ENCODE peak calls at places on chromosomes 1 and 21, in nine cellular contexts. H is OCI-LY7, P is WERI-Rb-1, X is mammary epithelial cell, U is GM12865, S is cardiac muscle cell, F is cardiac fibroblast, V is H1, B is heart left ventricle. D is an unnamed sample.

GRCh38 chr1:217090073-217090911 is 367.1 kb upstream of the ESRRG start:
- DNase-seq in U (no peak), P (no peak), F (no peak), X (no peak), B (no peak), V (peak; percentile 43), H (no peak), S (peak; percentile 18), D (no peak)

GRCh38 chr1:33918368-33918767 is 54.5 kb downstream of the HMGB4 start:
- DNase-seq in B (no peak), P (no peak), F (peak; percentile 2), X (no peak), S (peak; percentile 10), U (no peak), V (no peak), H (no peak), D (peak; percentile 3)

GRCh38 chr21:36241717-36242116 is 78.3 kb upstream of the MORC3 start:
- DNase-seq in U (no peak), P (no peak), V (no peak), X (no peak), S (no peak), F (no peak), B (no peak), H (no peak), D (no peak)

GRCh38 chr1:78358145-78358544 is 132.6 kb upstream of the PTGFR start:
- DNase-seq in H (no peak), V (no peak), U (peak; percentile 18), B (no peak), P (no peak), X (no peak), S (no peak), F (no peak), D (no peak)

GRCh38 chr1:152001631-152002584 is 8.2 kb upstream of the S100A10 start:
- DNase-seq in P (peak; percentile 94), X (peak; percentile 100), V (peak; percentile 88), B (peak; percentile 80), F (peak; percentile 97), U (peak; percentile 77), S (peak; percentile 97), H (peak; percentile 68), D (peak; percentile 95)

GRCh38 chr1:160127381-160127780 is 11.8 kb downstream of the ATP1A2 start:
- DNase-seq in B (no peak), V (no peak), U (no peak), X (no peak), S (no peak), P (no peak), F (no peak), H (no peak), D (no peak)

GRCh38 chr1:241895013-241895412 is 47.0 kb downstream of the EXO1 start:
- DNase-seq in P (no peak), H (no peak), B (no peak), F (no peak), V (no peak), S (no peak), X (peak; percentile 42), U (peak; percentile 19), D (no peak)

GRCh38 chr1:90800012-90800717 is 83.1 kb upstream of the BARHL2 start:
- DNase-seq in F (no peak), V (no peak), S (no peak), B (no peak), H (no peak), P (peak; percentile 71), X (no peak), U (no peak), D (no peak)

GRCh38 chr1:194813109-194813508 is 1626.7 kb upstream of the B3GALT2 start:
- DNase-seq in B (no peak), P (no peak), V (no peak), S (no peak), F (no peak), U (no peak), X (peak; percentile 3), H (no peak), D (no peak)

GRCh38 chr1:70358921-70359564 is 4.5 kb upstream of the ANKRD13C start:
- DNase-seq in U (peak; percentile 47), S (peak; percentile 13), H (no peak), P (no peak), X (peak; percentile 68), B (no peak), V (no peak), F (peak; percentile 54), D (no peak)

GRCh38 chr1:36091141-36091540 is 2.4 kb downstream of the ADPRS start:
- DNase-seq in F (no peak), S (no peak), B (no peak), P (no peak), V (no peak), X (no peak), H (no peak), U (no peak), D (no peak)

GRCh38 chr1:232223887-232224286 is 406.0 kb downstream of the SIPA1L2 start:
- DNase-seq in P (no peak), F (no peak), S (no peak), U (no peak), V (peak; percentile 32), X (no peak), H (no peak), B (no peak), D (no peak)

GRCh38 chr1:175656416-175656815 is 87.0 kb downstream of the TNR start:
- DNase-seq in B (no peak), V (no peak), F (no peak), S (no peak), H (no peak), P (no peak), X (no peak), U (no peak), D (no peak)

GRCh38 chr1:219074084-219074728 is 99.5 kb upstream of the LYPLAL1 start:
- DNase-seq in P (no peak), U (no peak), S (no peak), B (no peak), V (no peak), F (no peak), X (no peak), H (no peak), D (no peak)

GRCh38 chr1:108000620-108001105 is 35.7 kb upstream of the VAV3 start:
- DNase-seq in B (peak; percentile 83), X (peak; percentile 72), S (peak; percentile 93), V (no peak), H (no peak), P (no peak), U (no peak), F (peak; percentile 89), D (peak; percentile 93)

GRCh38 chr1:65063025-65063424 is 85.0 kb upstream of the AK4 start:
- DNase-seq in H (peak; percentile 44), F (no peak), V (no peak), U (peak; percentile 17), P (no peak), S (no peak), B (no peak), X (no peak), D (no peak)
- TF ChIP-seq CTCF in H (peak; percentile 78), F (no peak), V (no peak), U (peak; percentile 12), P (peak; percentile 30), S (no peak), B (no peak), X (no peak), D (no peak)

GRCh38 chr1:48048064-48048463 is 50.9 kb upstream of the TRABD2B start:
- DNase-seq in B (no peak), X (peak; percentile 79), H (no peak), P (no peak), F (peak; percentile 70), V (no peak), S (peak; percentile 68), U (no peak), D (peak; percentile 49)

GRCh38 chr1:48049823-48050539 is 52.8 kb upstream of the TRABD2B start:
- DNase-seq in F (no peak), S (no peak), P (peak; percentile 77), H (no peak), B (no peak), V (no peak), X (no peak), U (no peak), D (no peak)

GRCh38 chr1:48044311-48044710 is 47.1 kb upstream of the TRABD2B start:
- DNase-seq in P (no peak), F (no peak), V (no peak), X (no peak), S (no peak), U (no peak), B (no peak), H (no peak), D (no peak)

GRCh38 chr1:48048980-48049379 is 51.8 kb upstream of the TRABD2B start:
- DNase-seq in H (no peak), P (peak; percentile 53), U (no peak), V (no peak), F (no peak), S (no peak), X (no peak), B (no peak), D (no peak)

DNA sequence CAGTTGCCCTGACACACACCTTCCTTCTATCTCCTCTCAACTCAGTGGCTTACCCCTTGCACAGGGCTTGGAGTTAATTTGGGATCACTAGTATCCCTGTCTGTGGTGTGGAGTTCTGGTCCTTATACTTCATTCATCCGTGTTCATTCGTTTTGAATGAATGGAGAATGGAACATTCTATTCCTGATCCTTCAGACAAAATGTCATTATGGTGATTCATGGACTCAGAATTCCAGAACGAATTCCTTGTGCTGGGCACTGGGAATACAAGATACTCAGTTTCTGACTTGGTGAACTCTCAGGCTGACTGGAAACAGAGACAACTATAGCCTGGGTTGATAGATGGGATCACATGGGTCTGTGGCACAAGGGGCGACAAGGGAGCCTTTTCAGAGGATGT is 49.9 kb upstream of the TRABD2B start:
- DNase-seq in H (no peak), V (no peak), P (no peak), F (no peak), B (no peak), S (peak; percentile 35), X (no peak), U (no peak), D (no peak)
- H3K4me3 ChIP-seq in H (no peak overlapping the region), V (no peak overlapping the region), P (no peak overlapping the region), F (no peak overlapping the region), B (no peak overlapping the region), S (no peak overlapping the region), X (no peak overlapping the region), U (no peak overlapping the region), D (no peak overlapping the region)

DNA sequence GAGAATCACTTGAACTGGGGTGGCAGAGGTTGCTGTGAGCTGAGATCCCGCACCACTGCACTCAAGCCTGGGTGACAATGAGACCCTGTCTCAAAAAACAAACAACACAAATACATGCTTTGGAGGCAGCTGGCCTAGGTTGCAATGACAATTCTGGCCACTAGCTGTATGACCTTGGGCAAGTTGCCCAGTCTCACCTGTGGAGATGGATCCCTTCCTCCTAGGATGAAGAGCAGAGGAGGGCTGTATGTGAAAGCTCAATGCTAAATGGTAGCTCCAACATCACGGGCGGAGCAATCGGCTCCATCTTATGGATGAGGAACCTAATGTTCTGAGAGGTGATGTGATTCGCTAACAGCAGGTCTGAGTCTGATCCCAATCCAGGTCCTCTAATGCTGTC is 20.6 kb downstream of the ADORA1 start:
- DNase-seq in B (no peak), U (no peak), X (no peak), V (no peak), H (peak; percentile 16), P (no peak), S (no peak), F (no peak), D (no peak)
- TF ChIP-seq CTCF in B (peak; percentile 8), U (peak; percentile 48), X (peak; percentile 57), V (peak; percentile 52), H (peak; percentile 58), P (peak; percentile 91), S (peak; percentile 21), F (peak; percentile 23), D (peak; percentile 23)

DNA sequence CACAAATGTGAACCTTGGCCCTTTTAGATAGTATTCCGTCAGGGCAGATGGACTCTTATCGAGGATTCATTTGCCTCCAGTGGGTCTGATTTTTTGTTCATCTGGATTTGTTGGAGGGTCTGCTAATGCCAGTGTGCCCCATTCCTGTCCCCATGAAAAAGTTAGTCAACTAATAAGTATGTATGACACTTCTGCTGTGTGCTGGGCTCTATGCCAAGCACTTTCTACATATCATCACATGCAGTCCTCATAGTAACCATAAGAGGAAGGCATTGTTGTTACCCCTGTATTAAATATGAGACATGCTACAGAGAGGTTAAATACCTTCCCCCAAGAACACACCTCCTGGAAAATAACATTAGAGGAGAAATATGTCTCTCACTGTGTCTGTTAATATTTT is 46.6 kb upstream of the MAB21L3 start:
- DNase-seq in F (peak; percentile 66), U (no peak), X (peak; percentile 17), B (no peak), V (no peak), S (peak; percentile 55), P (no peak), H (no peak), D (peak; percentile 35)
- H3K4me3 ChIP-seq in F (no peak overlapping the region), U (no peak overlapping the region), X (no peak overlapping the region), B (no peak overlapping the region), V (no peak overlapping the region), S (no peak overlapping the region), P (no peak overlapping the region), H (no peak overlapping the region), D (no peak overlapping the region)

D was measured in fibroblast of pulmonary artery.